ENCODE peak calls at places on chromosomes 5 and 9, in eight cellular contexts. One of them, this sample, is unnamed.

GRCh38 chr9:120925535-120926396 is 830 bp downstream of the TRAF1 start:
- DNase-seq in prostate gland: no peak
- DNase-seq in esophagus squamous epithelium: no peak
- DNase-seq in HCT116: no peak
- DNase-seq in upper lobe of left lung: no peak
- DNase-seq in heart left ventricle: no peak
- DNase-seq in testis: no peak
- DNase-seq in tibial nerve: no peak
- DNase-seq in this sample: no peak

GRCh38 chr5:56459978-56460377 is 226.8 kb upstream of the ANKRD55 start:
- DNase-seq in prostate gland: no peak
- DNase-seq in esophagus squamous epithelium: no peak
- DNase-seq in HCT116: no peak
- DNase-seq in upper lobe of left lung: no peak
- DNase-seq in heart left ventricle: no peak
- DNase-seq in testis: no peak
- DNase-seq in tibial nerve: no peak
- DNase-seq in this sample: no peak

GRCh38 chr5:135489466-135490244 is 37.5 kb upstream of the TIFAB start:
- DNase-seq in prostate gland: no peak
- DNase-seq in esophagus squamous epithelium: no peak
- DNase-seq in HCT116: no peak
- DNase-seq in upper lobe of left lung: peak; percentile 80
- DNase-seq in heart left ventricle: no peak
- DNase-seq in testis: no peak
- DNase-seq in tibial nerve: no peak
- DNase-seq in this sample: no peak

GRCh38 chr9:89442501-89442978 is 55.4 kb downstream of the SEMA4D start:
- DNase-seq in prostate gland: no peak
- DNase-seq in esophagus squamous epithelium: no peak
- DNase-seq in HCT116: no peak
- DNase-seq in upper lobe of left lung: peak; percentile 66
- DNase-seq in heart left ventricle: no peak
- DNase-seq in testis: no peak
- DNase-seq in tibial nerve: no peak
- DNase-seq in this sample: no peak

GRCh38 chr5:153781325-153781724 is 257.4 kb downstream of the FAM114A2 start:
- DNase-seq in prostate gland: no peak
- DNase-seq in esophagus squamous epithelium: no peak
- DNase-seq in HCT116: no peak
- DNase-seq in upper lobe of left lung: no peak
- DNase-seq in heart left ventricle: no peak
- DNase-seq in testis: no peak
- DNase-seq in tibial nerve: no peak
- DNase-seq in this sample: no peak

GRCh38 chr5:122805481-122805880 is 30.6 kb downstream of the SNX2 start:
- DNase-seq in prostate gland: no peak
- DNase-seq in esophagus squamous epithelium: no peak
- DNase-seq in HCT116: no peak
- DNase-seq in upper lobe of left lung: no peak
- DNase-seq in heart left ventricle: no peak
- DNase-seq in testis: no peak
- DNase-seq in tibial nerve: no peak
- DNase-seq in this sample: no peak

GRCh38 chr5:40150896-40151295 is 528.8 kb upstream of the PTGER4 start:
- DNase-seq in prostate gland: no peak
- DNase-seq in esophagus squamous epithelium: no peak
- DNase-seq in HCT116: no peak
- DNase-seq in upper lobe of left lung: no peak
- DNase-seq in heart left ventricle: no peak
- DNase-seq in testis: no peak
- DNase-seq in tibial nerve: no peak
- DNase-seq in this sample: no peak

GRCh38 chr9:93061260-93061751 is 2.8 kb downstream of the SUSD3 start:
- DNase-seq in prostate gland: no peak
- DNase-seq in esophagus squamous epithelium: no peak
- DNase-seq in HCT116: no peak
- DNase-seq in upper lobe of left lung: no peak
- DNase-seq in heart left ventricle: no peak
- DNase-seq in testis: no peak
- DNase-seq in tibial nerve: no peak
- DNase-seq in this sample: no peak

GRCh38 chr9:123070210-123070609 is 36.7 kb downstream of the GPR21 start:
- DNase-seq in prostate gland: no peak
- DNase-seq in esophagus squamous epithelium: no peak
- DNase-seq in HCT116: no peak
- DNase-seq in upper lobe of left lung: no peak
- DNase-seq in heart left ventricle: no peak
- DNase-seq in testis: no peak
- DNase-seq in tibial nerve: no peak
- DNase-seq in this sample: no peak

GRCh38 chr5:10295619-10296326 is 11.9 kb downstream of the CMBL start:
- DNase-seq in prostate gland: no peak
- DNase-seq in esophagus squamous epithelium: no peak
- DNase-seq in HCT116: no peak
- DNase-seq in upper lobe of left lung: no peak
- DNase-seq in heart left ventricle: no peak
- DNase-seq in testis: no peak
- DNase-seq in tibial nerve: no peak
- DNase-seq in this sample: no peak

GRCh38 chr9:27440888-27441740 is 83.0 kb upstream of the IFNK start:
- DNase-seq in prostate gland: no peak
- DNase-seq in esophagus squamous epithelium: no peak
- DNase-seq in HCT116: no peak
- DNase-seq in upper lobe of left lung: no peak
- DNase-seq in heart left ventricle: no peak
- DNase-seq in testis: no peak
- DNase-seq in tibial nerve: no peak
- DNase-seq in this sample: no peak

GRCh38 chr5:156597276-156597675 is 252.8 kb upstream of the PPP1R2B start:
- DNase-seq in prostate gland: no peak
- DNase-seq in esophagus squamous epithelium: no peak
- DNase-seq in HCT116: no peak
- DNase-seq in upper lobe of left lung: no peak
- DNase-seq in heart left ventricle: no peak
- DNase-seq in testis: no peak
- DNase-seq in tibial nerve: no peak
- DNase-seq in this sample: no peak

GRCh38 chr5:15573594-15573993 is 73.6 kb downstream of the FBXL7 start:
- DNase-seq in prostate gland: no peak
- DNase-seq in esophagus squamous epithelium: no peak
- DNase-seq in HCT116: no peak
- DNase-seq in upper lobe of left lung: no peak
- DNase-seq in heart left ventricle: no peak
- DNase-seq in testis: no peak
- DNase-seq in tibial nerve: no peak
- DNase-seq in this sample: no peak

GRCh38 chr9:108626743-108627142 is 229.0 kb downstream of the ACTL7B start:
- DNase-seq in prostate gland: no peak
- DNase-seq in esophagus squamous epithelium: no peak
- DNase-seq in HCT116: no peak
- DNase-seq in upper lobe of left lung: peak; percentile 66
- DNase-seq in heart left ventricle: no peak
- DNase-seq in testis: peak; percentile 43
- DNase-seq in tibial nerve: no peak
- DNase-seq in this sample: no peak

GRCh38 chr9:119318371-119318770 is 50.9 kb downstream of the BRINP1 start:
- DNase-seq in prostate gland: peak; percentile 40
- DNase-seq in esophagus squamous epithelium: no peak
- DNase-seq in HCT116: no peak
- DNase-seq in upper lobe of left lung: no peak
- DNase-seq in heart left ventricle: no peak
- DNase-seq in testis: no peak
- DNase-seq in tibial nerve: no peak
- DNase-seq in this sample: no peak

GRCh38 chr9:17824927-17825659 is 246.2 kb downstream of the SH3GL2 start:
- DNase-seq in prostate gland: no peak
- DNase-seq in esophagus squamous epithelium: no peak
- DNase-seq in HCT116: no peak
- DNase-seq in upper lobe of left lung: no peak
- DNase-seq in heart left ventricle: no peak
- DNase-seq in testis: no peak
- DNase-seq in tibial nerve: no peak
- DNase-seq in this sample: no peak

GRCh38 chr5:139725073-139725830 is 70.4 kb upstream of the PSD2 start:
- DNase-seq in prostate gland: no peak
- DNase-seq in esophagus squamous epithelium: no peak
- DNase-seq in HCT116: no peak
- DNase-seq in upper lobe of left lung: no peak
- DNase-seq in heart left ventricle: peak; percentile 64
- DNase-seq in testis: peak; percentile 29
- DNase-seq in tibial nerve: no peak
- DNase-seq in this sample: no peak

GRCh38 chr5:38455797-38456330 is 100.6 kb downstream of the LIFR start:
- DNase-seq in prostate gland: no peak
- DNase-seq in esophagus squamous epithelium: no peak
- DNase-seq in HCT116: no peak
- DNase-seq in upper lobe of left lung: no peak
- DNase-seq in heart left ventricle: no peak
- DNase-seq in testis: no peak
- DNase-seq in tibial nerve: no peak
- DNase-seq in this sample: no peak

DNA sequence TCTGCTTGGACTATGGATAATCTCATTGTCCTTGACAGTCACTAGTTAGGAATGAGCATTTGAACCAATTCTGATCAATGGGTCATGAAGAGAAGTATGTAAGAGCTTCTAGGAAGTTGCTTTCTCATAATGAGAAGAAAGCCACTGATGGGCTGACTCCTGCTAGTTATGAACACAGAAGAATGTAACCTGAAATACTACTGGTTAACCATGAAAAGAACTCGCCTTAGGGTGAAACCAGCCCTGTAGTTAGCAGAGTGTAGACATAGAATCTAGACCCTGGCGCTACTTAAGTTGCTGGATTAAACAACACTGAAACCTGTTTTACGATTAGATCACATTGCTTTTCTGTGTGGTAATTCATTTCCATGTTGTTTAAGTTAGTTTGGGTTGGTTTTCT is 26.6 kb downstream of the SLF1 start:
- DNase-seq in prostate gland: no peak
- DNase-seq in esophagus squamous epithelium: no peak
- DNase-seq in HCT116: no peak
- DNase-seq in upper lobe of left lung: no peak
- DNase-seq in heart left ventricle: no peak
- DNase-seq in testis: no peak
- DNase-seq in tibial nerve: no peak
- DNase-seq in this sample: no peak
- H3K27ac ChIP-seq in prostate gland: no peak overlapping the region
- H3K27ac ChIP-seq in esophagus squamous epithelium: no peak overlapping the region
- H3K27ac ChIP-seq in HCT116: no peak overlapping the region
- H3K27ac ChIP-seq in upper lobe of left lung: no peak overlapping the region
- H3K27ac ChIP-seq in heart left ventricle: no peak overlapping the region
- H3K27ac ChIP-seq in testis: no peak overlapping the region
- H3K27ac ChIP-seq in tibial nerve: no peak overlapping the region
- H3K27ac ChIP-seq in this sample: no peak overlapping the region

DNA sequence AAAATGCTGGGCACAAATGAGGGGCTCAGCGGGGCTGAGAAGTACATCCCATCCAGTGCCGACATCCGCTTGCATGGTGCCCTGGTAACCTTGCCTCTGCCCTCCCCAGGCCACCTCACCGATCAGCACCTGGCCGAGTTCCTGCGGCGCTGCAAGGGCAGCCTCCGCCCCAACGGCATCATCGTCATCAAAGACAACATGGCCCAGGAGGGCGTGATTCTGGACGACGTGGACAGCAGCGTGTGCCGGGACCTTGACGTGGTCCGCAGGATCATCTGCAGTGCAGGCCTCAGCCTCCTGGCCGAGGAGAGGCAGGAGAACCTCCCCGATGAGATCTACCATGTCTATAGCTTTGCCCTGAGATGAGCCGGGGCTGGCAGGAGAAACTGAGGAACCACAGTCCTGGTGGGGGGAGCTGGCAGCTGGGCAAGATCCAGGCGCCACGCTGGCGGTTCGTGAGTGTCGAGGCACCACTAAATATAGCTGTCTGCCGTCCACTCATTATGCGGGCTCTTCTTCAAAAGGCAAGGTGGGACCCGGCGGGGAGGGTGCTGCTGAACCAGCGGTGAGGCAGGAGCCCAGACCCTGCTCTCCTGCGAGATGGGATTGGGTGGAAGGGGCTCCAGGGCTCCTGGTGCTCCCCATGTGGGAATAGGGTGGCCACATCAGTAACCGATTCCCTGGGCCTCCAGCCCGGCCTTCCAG is 6.7 kb downstream of the ASB6 start:
- DNase-seq in prostate gland: no peak
- DNase-seq in esophagus squamous epithelium: no peak
- DNase-seq in HCT116: no peak
- DNase-seq in upper lobe of left lung: peak; percentile 71
- DNase-seq in heart left ventricle: no peak
- DNase-seq in testis: no peak
- DNase-seq in tibial nerve: no peak
- DNase-seq in this sample: no peak
- TF ChIP-seq POLR2A in prostate gland: no peak
- TF ChIP-seq POLR2A in esophagus squamous epithelium: no peak
- TF ChIP-seq POLR2A in HCT116: no peak
- TF ChIP-seq POLR2A in upper lobe of left lung: no peak
- TF ChIP-seq POLR2A in heart left ventricle: no peak
- TF ChIP-seq POLR2A in testis: no peak
- TF ChIP-seq POLR2A in tibial nerve: no peak
- TF ChIP-seq POLR2A in this sample: no peak

GRCh38 chr5:42989198-42989597 is 50.9 kb downstream of the ANXA2R start:
- DNase-seq in prostate gland: no peak
- DNase-seq in esophagus squamous epithelium: no peak
- DNase-seq in HCT116: no peak
- DNase-seq in upper lobe of left lung: no peak
- DNase-seq in heart left ventricle: no peak
- DNase-seq in testis: no peak
- DNase-seq in tibial nerve: no peak
- DNase-seq in this sample: no peak
- H3K4me3 ChIP-seq in prostate gland: no peak overlapping the region
- H3K4me3 ChIP-seq in esophagus squamous epithelium: no peak overlapping the region
- H3K4me3 ChIP-seq in HCT116: no peak overlapping the region
- H3K4me3 ChIP-seq in upper lobe of left lung: no peak overlapping the region
- H3K4me3 ChIP-seq in heart left ventricle: no peak overlapping the region
- H3K4me3 ChIP-seq in testis: no peak overlapping the region
- H3K4me3 ChIP-seq in tibial nerve: no peak overlapping the region
- H3K4me3 ChIP-seq in this sample: no peak overlapping the region

DNA sequence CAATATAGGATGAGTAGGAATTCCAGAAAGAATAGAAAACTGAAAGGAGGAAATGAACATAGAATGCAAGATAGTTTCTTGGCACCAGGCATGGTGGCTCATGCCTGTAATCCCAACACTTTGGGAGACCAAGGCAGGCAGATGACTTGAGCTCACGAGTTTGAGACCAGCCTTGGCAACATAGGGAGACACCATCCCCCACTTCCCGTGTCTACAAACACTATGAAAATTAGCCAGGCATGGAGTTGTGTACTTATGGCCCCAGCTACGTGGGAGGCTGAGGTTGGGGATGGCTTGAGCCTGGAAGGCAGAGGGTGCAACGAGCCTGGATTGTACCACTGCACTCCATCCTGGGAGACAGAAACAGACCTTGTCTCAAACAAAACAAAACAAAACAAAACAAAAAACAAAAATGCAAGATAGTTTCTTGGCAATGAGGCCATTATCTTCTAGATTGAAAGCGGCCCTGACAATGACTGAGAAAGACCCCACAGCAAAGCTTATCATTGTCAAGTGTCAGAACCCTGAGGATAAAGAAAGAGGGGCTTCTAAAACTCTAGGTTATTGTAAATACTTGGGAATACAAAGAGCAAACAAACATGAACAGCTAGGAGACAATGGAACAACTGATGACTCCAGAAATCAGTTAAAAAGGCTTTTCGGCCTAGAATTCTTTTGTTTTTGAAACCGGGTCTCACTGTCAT is 9.2 kb downstream of the SQSTM1 start:
- DNase-seq in prostate gland: no peak
- DNase-seq in esophagus squamous epithelium: no peak
- DNase-seq in HCT116: no peak
- DNase-seq in upper lobe of left lung: no peak
- DNase-seq in heart left ventricle: no peak
- DNase-seq in testis: no peak
- DNase-seq in tibial nerve: no peak
- DNase-seq in this sample: no peak
- H3K27ac ChIP-seq in prostate gland: no peak overlapping the region
- H3K27ac ChIP-seq in esophagus squamous epithelium: no peak overlapping the region
- H3K27ac ChIP-seq in HCT116: no peak overlapping the region
- H3K27ac ChIP-seq in upper lobe of left lung: no peak overlapping the region
- H3K27ac ChIP-seq in heart left ventricle: no peak overlapping the region
- H3K27ac ChIP-seq in testis: no peak overlapping the region
- H3K27ac ChIP-seq in tibial nerve: no peak overlapping the region
- H3K27ac ChIP-seq in this sample: no peak overlapping the region

This sample was measured in right lobe of liver.